ENCODE peak calls at places on chromosomes 12 and 14, in ten cellular contexts. K is activated naive CD4-positive, alpha-beta T cell; I is fibroblast of villous mesenchyme; M is stimulated activated CD8-positive, alpha-beta memory T cell treated with anti-CD3 and anti-CD28 coated beads, Interleukin-4, amount 100 ng/mL, for 1 hour; N is iris pigment epithelial cell; T is effector memory CD8-positive, alpha-beta T cell; P is stimulated activated CD4-positive, alpha-beta T cell treated with anti-CD3 and anti-CD28 coated beads, TNF-alpha, amount 100 ng/mL, for 1 hour; O is left kidney; G is substantia nigra; B is B cell. A is an unnamed sample.

GRCh38 chr14:68977741-68978549 is 1.2 kb downstream of the ACTN1 start:
- DNase-seq in K (no peak), I (peak), M (no peak), N (peak), T (peak), P (no peak), O (peak), G (no peak), B (peak), A (peak)

GRCh38 chr12:93197067-93197593 is 180.6 kb upstream of the NUDT4 start:
- DNase-seq in K (no peak), I (peak), M (no peak), N (peak), T (no peak), P (no peak), O (no peak), G (no peak), B (no peak), A (peak)

GRCh38 chr14:21102472-21103164 is 1.8 kb downstream of the TMEM253 start:
- DNase-seq in K (no peak), I (no peak), M (no peak), N (no peak), T (no peak), P (no peak), O (no peak), G (no peak), B (no peak), A (no peak)

GRCh38 chr14:54567634-54568561 is 970 bp downstream of the SAMD4A start:
- DNase-seq in K (peak), I (peak), M (no peak), N (peak), T (peak), P (no peak), O (peak), G (peak), B (peak), A (peak)

GRCh38 chr12:5537771-5538170 is 105.9 kb downstream of the NTF3 start:
- DNase-seq in K (no peak), I (no peak), M (no peak), N (no peak), T (no peak), P (no peak), O (no peak), G (no peak), B (no peak), A (no peak)

GRCh38 chr14:64818151-64818550 is 61.6 kb downstream of the SPTB start:
- DNase-seq in K (no peak), I (no peak), M (no peak), N (no peak), T (no peak), P (no peak), O (no peak), G (no peak), B (no peak), A (no peak)

GRCh38 chr12:106586535-106586802 is 3.7 kb downstream of the RFX4 start:
- DNase-seq in K (no peak), I (no peak), M (no peak), N (no peak), T (no peak), P (no peak), O (no peak), G (no peak), B (no peak), A (no peak)

GRCh38 chr14:93962701-93963601 is 13.4 kb downstream of the ASB2 start:
- DNase-seq in K (no peak), I (peak), M (no peak), N (peak), T (peak), P (no peak), O (peak), G (no peak), B (peak), A (no peak)

GRCh38 chr12:27967551-27968054 is 4.9 kb downstream of the PTHLH start:
- DNase-seq in K (no peak), I (peak), M (no peak), N (no peak), T (no peak), P (no peak), O (no peak), G (no peak), B (no peak), A (no peak)

GRCh38 chr14:63276016-63276415 is 42.7 kb downstream of the GPHB5 start:
- DNase-seq in K (no peak), I (no peak), M (no peak), N (no peak), T (no peak), P (no peak), O (peak), G (no peak), B (no peak), A (no peak)

GRCh38 chr14:95533391-95533821 is 1.4 kb upstream of the GLRX5 start:
- DNase-seq in K (no peak), I (peak), M (no peak), N (peak), T (no peak), P (no peak), O (peak), G (no peak), B (peak), A (peak)

GRCh38 chr12:5428332-5429221 is 3.3 kb upstream of the NTF3 start:
- DNase-seq in K (no peak), I (peak), M (no peak), N (peak), T (no peak), P (no peak), O (peak), G (no peak), B (peak), A (no peak)

GRCh38 chr14:34673702-34674101 is 40.7 kb downstream of the CFL2 start:
- DNase-seq in K (no peak), I (no peak), M (no peak), N (no peak), T (no peak), P (no peak), O (no peak), G (no peak), B (no peak), A (no peak)

GRCh38 chr12:122413516-122414404 is 8.7 kb downstream of the CLIP1 start:
- DNase-seq in K (no peak), I (peak), M (no peak), N (no peak), T (no peak), P (no peak), O (no peak), G (no peak), B (no peak), A (no peak)

GRCh38 chr14:80618751-80619329 is 322.7 kb downstream of the CEP128 start:
- DNase-seq in K (no peak), I (peak), M (no peak), N (no peak), T (no peak), P (no peak), O (no peak), G (no peak), B (no peak), A (peak)

GRCh38 chr12:113161415-113162016 is 12.0 kb downstream of the CFAP73 start:
- DNase-seq in K (no peak), I (no peak), M (no peak), N (peak), T (no peak), P (no peak), O (peak), G (no peak), B (peak), A (peak)

GRCh38 chr12:81759215-81759991 is at the start of gene PPFIA2:
- DNase-seq in K (no peak), I (peak), M (no peak), N (peak), T (no peak), P (no peak), O (peak), G (peak), B (no peak), A (peak)

GRCh38 chr12:29556363-29556762 is 58.9 kb upstream of the OVCH1 start:
- DNase-seq in K (no peak), I (no peak), M (no peak), N (no peak), T (no peak), P (no peak), O (no peak), G (no peak), B (no peak), A (no peak)

GRCh38 chr12:94458882-94459772 is 540 bp downstream of the CEP83 start:
- DNase-seq in K (no peak), I (peak), M (no peak), N (peak), T (no peak), P (no peak), O (peak), G (no peak), B (no peak), A (peak)

GRCh38 chr14:35897616-35898111 is 71.5 kb downstream of the BRMS1L start:
- DNase-seq in K (no peak), I (no peak), M (no peak), N (no peak), T (no peak), P (no peak), O (no peak), G (peak), B (no peak), A (no peak)

A was measured in amniotic epithelial cell.